ENCODE peak calls at places on chromosomes 7 and 10, in five cellular contexts. One of them, this sample, is unnamed.

GRCh38 chr7:41187322-41187721 is 515.6 kb downstream of the INHBA start:
- DNase-seq in upper lobe of right lung: no peak
- DNase-seq in lung: no peak
- DNase-seq in tibial nerve: no peak
- DNase-seq in trophoblast cell: peak; percentile 87
- DNase-seq in this sample: no peak

GRCh38 chr7:22618528-22618927 is 108.5 kb upstream of the IL6 start:
- DNase-seq in trophoblast cell: no peak
- DNase-seq in tibial nerve: no peak
- DNase-seq in lung: no peak
- DNase-seq in upper lobe of right lung: no peak
- DNase-seq in this sample: no peak

GRCh38 chr7:116978006-116978405 is 24.7 kb downstream of the ST7 start:
- DNase-seq in tibial nerve: no peak
- DNase-seq in upper lobe of right lung: no peak
- DNase-seq in lung: no peak
- DNase-seq in trophoblast cell: no peak
- DNase-seq in this sample: no peak

GRCh38 chr7:105782391-105783063 is 93.9 kb downstream of the ATXN7L1 start:
- DNase-seq in lung: no peak
- DNase-seq in upper lobe of right lung: no peak
- DNase-seq in trophoblast cell: peak; percentile 50
- DNase-seq in tibial nerve: no peak
- DNase-seq in this sample: no peak

GRCh38 chr7:102426268-102427031 is 6.9 kb upstream of the ORAI2 start:
- DNase-seq in upper lobe of right lung: peak; percentile 74
- DNase-seq in trophoblast cell: peak; percentile 16
- DNase-seq in tibial nerve: no peak
- DNase-seq in lung: no peak
- DNase-seq in this sample: no peak

GRCh38 chr10:71266147-71266917 is 52.7 kb upstream of the SLC29A3 start:
- DNase-seq in upper lobe of right lung: peak; percentile 76
- DNase-seq in lung: peak; percentile 44
- DNase-seq in trophoblast cell: no peak
- DNase-seq in tibial nerve: no peak
- DNase-seq in this sample: peak; percentile 84

GRCh38 chr10:7094781-7095180 is 316.1 kb downstream of the SFMBT2 start:
- DNase-seq in tibial nerve: no peak
- DNase-seq in upper lobe of right lung: no peak
- DNase-seq in trophoblast cell: no peak
- DNase-seq in lung: no peak
- DNase-seq in this sample: no peak

GRCh38 chr7:134727711-134728110 is 51.7 kb upstream of the CALD1 start:
- DNase-seq in tibial nerve: no peak
- DNase-seq in upper lobe of right lung: no peak
- DNase-seq in lung: no peak
- DNase-seq in trophoblast cell: no peak
- DNase-seq in this sample: no peak

GRCh38 chr7:28882896-28883470 is 75.1 kb downstream of the TRIL start:
- DNase-seq in lung: no peak
- DNase-seq in trophoblast cell: no peak
- DNase-seq in upper lobe of right lung: no peak
- DNase-seq in tibial nerve: no peak
- DNase-seq in this sample: no peak

GRCh38 chr7:57774300-57774699 is 324.3 kb downstream of the ZNF716 start:
- DNase-seq in tibial nerve: no peak
- DNase-seq in trophoblast cell: no peak
- DNase-seq in upper lobe of right lung: no peak
- DNase-seq in lung: no peak
- DNase-seq in this sample: no peak

GRCh38 chr10:35386594-35387174 is 50.4 kb downstream of the CCNY start:
- DNase-seq in tibial nerve: no peak
- DNase-seq in lung: no peak
- DNase-seq in trophoblast cell: peak; percentile 6
- DNase-seq in upper lobe of right lung: no peak
- DNase-seq in this sample: no peak

GRCh38 chr7:150988230-150989226 is 2.3 kb upstream of the NOS3 start:
- DNase-seq in trophoblast cell: no peak
- DNase-seq in lung: no peak
- DNase-seq in tibial nerve: no peak
- DNase-seq in upper lobe of right lung: no peak
- DNase-seq in this sample: peak; percentile 65

GRCh38 chr7:36151921-36152755 is 916 bp upstream of the EEPD1 start:
- DNase-seq in upper lobe of right lung: no peak
- DNase-seq in lung: no peak
- DNase-seq in trophoblast cell: no peak
- DNase-seq in tibial nerve: no peak
- DNase-seq in this sample: no peak

GRCh38 chr10:62819521-62819920 is 3.4 kb upstream of the EGR2 start:
- DNase-seq in tibial nerve: no peak
- DNase-seq in trophoblast cell: no peak
- DNase-seq in upper lobe of right lung: no peak
- DNase-seq in lung: no peak
- DNase-seq in this sample: no peak

GRCh38 chr7:81514546-81514945 is 255.3 kb downstream of the HGF start:
- DNase-seq in tibial nerve: no peak
- DNase-seq in lung: no peak
- DNase-seq in trophoblast cell: peak; percentile 20
- DNase-seq in upper lobe of right lung: no peak
- DNase-seq in this sample: no peak

GRCh38 chr7:30135551-30136271 is 925 bp downstream of the MTURN start:
- DNase-seq in tibial nerve: peak; percentile 66
- DNase-seq in lung: peak; percentile 64
- DNase-seq in trophoblast cell: peak; percentile 25
- DNase-seq in upper lobe of right lung: peak; percentile 86
- DNase-seq in this sample: peak; percentile 58

GRCh38 chr7:29087840-29088169 is 58.5 kb downstream of the CPVL start:
- DNase-seq in trophoblast cell: no peak
- DNase-seq in upper lobe of right lung: no peak
- DNase-seq in tibial nerve: no peak
- DNase-seq in lung: no peak
- DNase-seq in this sample: no peak

GRCh38 chr10:2964632-2965296 is 102.6 kb upstream of the PFKP start:
- DNase-seq in upper lobe of right lung: no peak
- DNase-seq in trophoblast cell: no peak
- DNase-seq in lung: no peak
- DNase-seq in tibial nerve: no peak
- DNase-seq in this sample: no peak

GRCh38 chr10:77173615-77174461 is 463.8 kb downstream of the KCNMA1 start:
- DNase-seq in upper lobe of right lung: peak; percentile 67
- DNase-seq in lung: peak; percentile 75
- DNase-seq in tibial nerve: peak; percentile 53
- DNase-seq in trophoblast cell: peak; percentile 91
- DNase-seq in this sample: peak; percentile 74

GRCh38 chr7:14691597-14692203 is 210.9 kb downstream of the DGKB start:
- DNase-seq in lung: peak; percentile 35
- DNase-seq in tibial nerve: peak; percentile 46
- DNase-seq in trophoblast cell: peak; percentile 60
- DNase-seq in upper lobe of right lung: no peak
- DNase-seq in this sample: peak; percentile 35

GRCh38 chr10:14016011-14016536 is 314.6 kb downstream of the FRMD4A start:
- DNase-seq in tibial nerve: peak; percentile 28
- DNase-seq in lung: peak; percentile 39
- DNase-seq in trophoblast cell: peak; percentile 35
- DNase-seq in upper lobe of right lung: no peak
- DNase-seq in this sample: peak; percentile 31

GRCh38 chr10:70493660-70494234 is 15.2 kb downstream of the PALD1 start:
- DNase-seq in upper lobe of right lung: no peak
- DNase-seq in lung: no peak
- DNase-seq in trophoblast cell: peak; percentile 12
- DNase-seq in tibial nerve: no peak
- DNase-seq in this sample: no peak

GRCh38 chr10:5818894-5819293 is 5.7 kb upstream of the GDI2 start:
- DNase-seq in lung: no peak
- DNase-seq in tibial nerve: no peak
- DNase-seq in trophoblast cell: no peak
- DNase-seq in upper lobe of right lung: no peak
- DNase-seq in this sample: no peak

GRCh38 chr7:77427996-77428603 is 12.0 kb upstream of the GSAP start:
- DNase-seq in tibial nerve: no peak
- DNase-seq in lung: no peak
- DNase-seq in trophoblast cell: peak; percentile 35
- DNase-seq in upper lobe of right lung: no peak
- DNase-seq in this sample: no peak

GRCh38 chr10:121627810-121628209 is 29.6 kb upstream of the FGFR2 start:
- DNase-seq in trophoblast cell: no peak
- DNase-seq in tibial nerve: no peak
- DNase-seq in upper lobe of right lung: no peak
- DNase-seq in lung: no peak
- DNase-seq in this sample: no peak

GRCh38 chr10:34565934-34566333 is 249.2 kb downstream of the PARD3 start:
- DNase-seq in upper lobe of right lung: no peak
- DNase-seq in tibial nerve: no peak
- DNase-seq in trophoblast cell: no peak
- DNase-seq in lung: no peak
- DNase-seq in this sample: no peak

GRCh38 chr7:34087892-34088891 is 182.9 kb downstream of the BMPER start:
- DNase-seq in tibial nerve: no peak
- DNase-seq in upper lobe of right lung: no peak
- DNase-seq in lung: no peak
- DNase-seq in trophoblast cell: peak; percentile 71
- DNase-seq in this sample: no peak

GRCh38 chr7:155739538-155740140 is 72.6 kb downstream of the SHH start:
- DNase-seq in lung: no peak
- DNase-seq in tibial nerve: no peak
- DNase-seq in trophoblast cell: no peak
- DNase-seq in upper lobe of right lung: no peak
- DNase-seq in this sample: no peak

GRCh38 chr7:25517906-25518305 is 289.6 kb upstream of the NPVF start:
- DNase-seq in tibial nerve: no peak
- DNase-seq in trophoblast cell: no peak
- DNase-seq in lung: no peak
- DNase-seq in upper lobe of right lung: no peak
- DNase-seq in this sample: no peak

GRCh38 chr10:110456046-110456445 is 41.7 kb upstream of the DUSP5 start:
- DNase-seq in upper lobe of right lung: no peak
- DNase-seq in tibial nerve: no peak
- DNase-seq in trophoblast cell: no peak
- DNase-seq in lung: no peak
- DNase-seq in this sample: no peak

GRCh38 chr10:117312430-117312829 is 62.8 kb downstream of the PDZD8 start:
- DNase-seq in upper lobe of right lung: no peak
- DNase-seq in trophoblast cell: peak; percentile 89
- DNase-seq in lung: no peak
- DNase-seq in tibial nerve: no peak
- DNase-seq in this sample: no peak

GRCh38 chr10:6602700-6603084 is 22.6 kb upstream of the PRKCQ start:
- DNase-seq in tibial nerve: no peak
- DNase-seq in trophoblast cell: no peak
- DNase-seq in lung: no peak
- DNase-seq in upper lobe of right lung: no peak
- DNase-seq in this sample: no peak

GRCh38 chr7:139623518-139623917 is 100.0 kb downstream of the CLEC2L start:
- DNase-seq in tibial nerve: no peak
- DNase-seq in trophoblast cell: no peak
- DNase-seq in lung: no peak
- DNase-seq in upper lobe of right lung: no peak
- DNase-seq in this sample: no peak

DNA sequence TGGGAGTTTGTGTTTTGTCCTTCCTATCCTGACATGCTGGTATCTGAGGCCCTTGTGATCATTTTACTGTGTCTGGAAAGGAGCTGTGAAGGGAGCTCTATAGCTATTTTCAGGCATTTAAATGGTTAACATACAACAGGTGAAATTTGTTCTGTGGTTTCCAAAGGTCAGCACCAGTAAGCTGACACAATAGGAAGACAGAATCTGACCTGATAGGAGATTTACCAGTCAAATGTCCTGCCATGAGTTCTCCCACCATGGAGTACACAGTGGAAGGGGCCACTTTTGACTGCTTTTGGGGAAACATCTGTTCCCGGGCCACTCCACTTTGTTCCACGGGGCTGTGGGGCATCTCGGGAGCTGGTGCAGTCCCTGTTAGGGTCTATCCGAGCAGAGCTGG is 17.6 kb downstream of the FKBP6 start:
- DNase-seq in trophoblast cell: no peak
- DNase-seq in lung: no peak
- DNase-seq in tibial nerve: no peak
- DNase-seq in upper lobe of right lung: no peak
- DNase-seq in this sample: no peak
- H3K4me3 ChIP-seq in trophoblast cell: no peak overlapping the region
- H3K4me3 ChIP-seq in lung: no peak overlapping the region
- H3K4me3 ChIP-seq in tibial nerve: no peak overlapping the region
- H3K4me3 ChIP-seq in upper lobe of right lung: no peak overlapping the region
- H3K4me3 ChIP-seq in this sample: no peak overlapping the region

GRCh38 chr10:98361131-98361633 is 53.8 kb downstream of the PYROXD2 start:
- DNase-seq in upper lobe of right lung: peak; percentile 78
- DNase-seq in lung: peak; percentile 76
- DNase-seq in tibial nerve: peak; percentile 60
- DNase-seq in trophoblast cell: peak; percentile 93
- DNase-seq in this sample: peak; percentile 86

GRCh38 chr10:98365698-98366530 is 49.1 kb downstream of the PYROXD2 start:
- DNase-seq in trophoblast cell: no peak
- DNase-seq in lung: no peak
- DNase-seq in upper lobe of right lung: no peak
- DNase-seq in tibial nerve: no peak
- DNase-seq in this sample: no peak

GRCh38 chr10:98363188-98363587 is 51.8 kb downstream of the PYROXD2 start:
- DNase-seq in upper lobe of right lung: no peak
- DNase-seq in tibial nerve: no peak
- DNase-seq in trophoblast cell: peak; percentile 55
- DNase-seq in lung: no peak
- DNase-seq in this sample: no peak

GRCh38 chr10:98364432-98365102 is 50.4 kb downstream of the PYROXD2 start:
- DNase-seq in tibial nerve: no peak
- DNase-seq in trophoblast cell: no peak
- DNase-seq in lung: no peak
- DNase-seq in upper lobe of right lung: no peak
- DNase-seq in this sample: no peak

GRCh38 chr10:98361636-98362035 is 53.3 kb downstream of the PYROXD2 start:
- DNase-seq in trophoblast cell: peak; percentile 60
- DNase-seq in upper lobe of right lung: no peak
- DNase-seq in tibial nerve: no peak
- DNase-seq in lung: no peak
- DNase-seq in this sample: no peak
- H3K27ac ChIP-seq in trophoblast cell: no peak overlapping the region
- H3K27ac ChIP-seq in upper lobe of right lung: peak overlapping the region; percentile 32
- H3K27ac ChIP-seq in tibial nerve: no peak overlapping the region
- H3K27ac ChIP-seq in lung: peak overlapping the region; percentile 7
- H3K27ac ChIP-seq in this sample: peak overlapping the region; percentile 62

DNA sequence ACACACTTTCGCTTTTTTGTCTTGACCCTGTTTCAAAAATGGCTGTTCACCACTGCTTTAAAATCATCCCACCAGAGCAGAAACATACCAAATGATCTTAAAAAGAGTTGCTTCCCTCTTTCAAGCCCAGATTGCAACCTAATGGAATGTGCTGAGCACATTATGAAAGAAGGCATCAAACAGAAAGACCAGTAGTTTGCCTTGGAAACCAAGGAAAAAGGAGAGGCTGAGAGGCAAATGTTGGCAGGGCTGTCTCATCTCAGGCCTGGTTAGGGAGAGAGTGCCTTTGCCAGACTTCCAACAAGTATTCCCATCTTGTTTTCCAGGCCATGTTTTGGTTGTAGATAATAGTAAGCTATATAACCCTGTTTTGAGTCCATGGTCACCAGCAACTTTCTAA is 64.3 kb downstream of the ABCB4 start:
- DNase-seq in trophoblast cell: no peak
- DNase-seq in lung: no peak
- DNase-seq in upper lobe of right lung: no peak
- DNase-seq in tibial nerve: no peak
- DNase-seq in this sample: no peak
- H3K4me3 ChIP-seq in trophoblast cell: no peak overlapping the region
- H3K4me3 ChIP-seq in lung: no peak overlapping the region
- H3K4me3 ChIP-seq in upper lobe of right lung: no peak overlapping the region
- H3K4me3 ChIP-seq in tibial nerve: no peak overlapping the region
- H3K4me3 ChIP-seq in this sample: no peak overlapping the region

GRCh38 chr10:132410056-132410778 is 13.2 kb downstream of the PWWP2B start:
- DNase-seq in tibial nerve: no peak
- DNase-seq in trophoblast cell: no peak
- DNase-seq in lung: no peak
- DNase-seq in upper lobe of right lung: peak; percentile 65
- DNase-seq in this sample: no peak
- H3K27ac ChIP-seq in tibial nerve: no peak overlapping the region
- H3K27ac ChIP-seq in trophoblast cell: peak overlapping the region; percentile 91
- H3K27ac ChIP-seq in lung: peak overlapping the region; percentile 92
- H3K27ac ChIP-seq in upper lobe of right lung: peak overlapping the region; percentile 67
- H3K27ac ChIP-seq in this sample: no peak overlapping the region

This sample was measured in uterus.